ENCODE peak calls at places on chromosomes 5 and 9, in nine cellular contexts. O is RCC 7860; G is effector memory CD8-positive, alpha-beta T cell; Z is stimulated activated naive B cell treated with anti-CD40 and anti-IgM and Interleukin-4, amounts not matched to agents 10 μg/mL and 1 μg/mL and 100 μg/mL, for 72 hours; B is thoracic aorta; V is stimulated activated naive CD8-positive, alpha-beta T cell treated with anti-CD3 and anti-CD28 coated beads, Interleukin-15, Interleukin-2, amounts not matched to agents 100 U/mL and 50 U/mL, for 24 hours; W is NCI-H69; F is T-helper 2 cell; Q is small intestine. N is an unnamed sample.

GRCh38 chr5:156394642-156395393 is 67.9 kb downstream of the SGCD start:
- DNase-seq in O (no peak), G (no peak), Z (no peak), B (no peak), V (no peak), W (peak), F (no peak), Q (no peak), N (no peak)

GRCh38 chr5:39498247-39498952 is 73.6 kb upstream of the DAB2 start:
- DNase-seq in O (no peak), G (no peak), Z (no peak), B (no peak), V (no peak), W (no peak), F (no peak), Q (no peak), N (no peak)

GRCh38 chr9:98045234-98046160 is 11.0 kb upstream of the NANS start:
- DNase-seq in O (no peak), G (peak), Z (peak), B (no peak), V (peak), W (peak), F (no peak), Q (peak), N (no peak)

GRCh38 chr5:91359957-91360609 is 23.0 kb downstream of the ARRDC3 start:
- DNase-seq in O (no peak), G (no peak), Z (no peak), B (no peak), V (no peak), W (no peak), F (no peak), Q (no peak), N (no peak)

GRCh38 chr5:138226917-138227316 is 13.8 kb upstream of the CDC23 start:
- DNase-seq in O (no peak), G (no peak), Z (no peak), B (no peak), V (no peak), W (no peak), F (no peak), Q (no peak), N (no peak)

GRCh38 chr5:31638286-31638685 is 645 bp upstream of the PDZD2 start:
- DNase-seq in O (no peak), G (no peak), Z (no peak), B (no peak), V (no peak), W (no peak), F (no peak), Q (no peak), N (no peak)

GRCh38 chr5:55176176-55176818 is 3.3 kb upstream of the CDC20B start:
- DNase-seq in O (no peak), G (no peak), Z (no peak), B (no peak), V (peak), W (peak), F (no peak), Q (peak), N (peak)

GRCh38 chr9:108209132-108209700 is 646.6 kb downstream of the ACTL7B start:
- DNase-seq in O (no peak), G (no peak), Z (no peak), B (no peak), V (no peak), W (peak), F (no peak), Q (peak), N (no peak)

GRCh38 chr9:14236586-14236985 is 77.4 kb downstream of the NFIB start:
- DNase-seq in O (no peak), G (no peak), Z (no peak), B (no peak), V (no peak), W (no peak), F (no peak), Q (no peak), N (no peak)

GRCh38 chr5:88691945-88692868 is 190.8 kb downstream of the MEF2C start:
- DNase-seq in O (no peak), G (no peak), Z (no peak), B (no peak), V (no peak), W (peak), F (no peak), Q (no peak), N (no peak)

GRCh38 chr5:176535101-176535654 is 2.0 kb downstream of the RNF44 start:
- DNase-seq in O (peak), G (peak), Z (peak), B (no peak), V (peak), W (no peak), F (no peak), Q (peak), N (peak)

GRCh38 chr5:102959055-102959454 is 160.9 kb downstream of the GIN1 start:
- DNase-seq in O (peak), G (no peak), Z (no peak), B (no peak), V (no peak), W (no peak), F (no peak), Q (no peak), N (no peak)

GRCh38 chr9:100575765-100576368 is 2.0 kb upstream of the CAVIN4 start:
- DNase-seq in O (peak), G (no peak), Z (no peak), B (no peak), V (no peak), W (no peak), F (no peak), Q (no peak), N (no peak)

GRCh38 chr5:135205616-135206349 is 171.8 kb upstream of the PITX1 start:
- DNase-seq in O (no peak), G (no peak), Z (no peak), B (no peak), V (no peak), W (peak), F (no peak), Q (no peak), N (no peak)

N was measured in left kidney.